ENCODE peak calls at places on chromosome 14, in four cellular contexts. One of them, this sample, is unnamed.

GRCh38 chr14:31270196-31270772 is 62.7 kb upstream of the HECTD1 start:
- DNase-seq in fibroblast of lung: no peak
- DNase-seq in naive thymus-derived CD8-positive, alpha-beta T cell: no peak
- DNase-seq in NB4: peak; percentile 29
- DNase-seq in this sample: peak; percentile 12

GRCh38 chr14:85538636-85539035 is 8.7 kb downstream of the FLRT2 start:
- DNase-seq in NB4: no peak
- DNase-seq in fibroblast of lung: no peak
- DNase-seq in naive thymus-derived CD8-positive, alpha-beta T cell: no peak
- DNase-seq in this sample: no peak

GRCh38 chr14:91337699-91338335 is 79.8 kb downstream of the CCDC88C start:
- DNase-seq in naive thymus-derived CD8-positive, alpha-beta T cell: no peak
- DNase-seq in NB4: no peak
- DNase-seq in fibroblast of lung: no peak
- DNase-seq in this sample: no peak

GRCh38 chr14:86404425-86404824 is 874.5 kb downstream of the FLRT2 start:
- DNase-seq in NB4: no peak
- DNase-seq in fibroblast of lung: no peak
- DNase-seq in naive thymus-derived CD8-positive, alpha-beta T cell: no peak
- DNase-seq in this sample: no peak

GRCh38 chr14:64705406-64706118 is 1.3 kb downstream of the PLEKHG3 start:
- DNase-seq in NB4: peak; percentile 87
- DNase-seq in naive thymus-derived CD8-positive, alpha-beta T cell: no peak
- DNase-seq in fibroblast of lung: no peak
- DNase-seq in this sample: peak; percentile 89

GRCh38 chr14:89540830-89541470 is 123.9 kb upstream of the FOXN3 start:
- DNase-seq in fibroblast of lung: peak; percentile 81
- DNase-seq in naive thymus-derived CD8-positive, alpha-beta T cell: no peak
- DNase-seq in NB4: no peak
- DNase-seq in this sample: no peak

GRCh38 chr14:67487937-67488893 is at the start of gene TMEM229B:
- DNase-seq in naive thymus-derived CD8-positive, alpha-beta T cell: peak; percentile 87
- DNase-seq in fibroblast of lung: no peak
- DNase-seq in NB4: peak; percentile 90
- DNase-seq in this sample: peak; percentile 95

GRCh38 chr14:77037886-77038511 is 9.5 kb upstream of the IRF2BPL start:
- DNase-seq in naive thymus-derived CD8-positive, alpha-beta T cell: no peak
- DNase-seq in NB4: peak; percentile 84
- DNase-seq in fibroblast of lung: peak; percentile 50
- DNase-seq in this sample: no peak

GRCh38 chr14:57066887-57067513 is 201.7 kb downstream of the EXOC5 start:
- DNase-seq in NB4: peak; percentile 47
- DNase-seq in fibroblast of lung: peak; percentile 3
- DNase-seq in naive thymus-derived CD8-positive, alpha-beta T cell: peak; percentile 2
- DNase-seq in this sample: peak; percentile 34

GRCh38 chr14:45253754-45254300 is 825 bp upstream of the MIS18BP1 start:
- DNase-seq in fibroblast of lung: no peak
- DNase-seq in naive thymus-derived CD8-positive, alpha-beta T cell: no peak
- DNase-seq in NB4: peak; percentile 67
- DNase-seq in this sample: peak; percentile 47

GRCh38 chr14:94598816-94599655 is 13.2 kb upstream of the SERPINA3 start:
- DNase-seq in naive thymus-derived CD8-positive, alpha-beta T cell: no peak
- DNase-seq in fibroblast of lung: peak; percentile 98
- DNase-seq in NB4: peak; percentile 9
- DNase-seq in this sample: peak; percentile 5

GRCh38 chr14:51298895-51299294 is 58.8 kb downstream of the TMX1 start:
- DNase-seq in naive thymus-derived CD8-positive, alpha-beta T cell: no peak
- DNase-seq in fibroblast of lung: no peak
- DNase-seq in NB4: no peak
- DNase-seq in this sample: no peak

GRCh38 chr14:99257673-99258221 is 14.2 kb downstream of the BCL11B start:
- DNase-seq in NB4: no peak
- DNase-seq in fibroblast of lung: no peak
- DNase-seq in naive thymus-derived CD8-positive, alpha-beta T cell: peak; percentile 52
- DNase-seq in this sample: no peak

GRCh38 chr14:86787782-86788181 is 1205.2 kb downstream of the GALC start:
- DNase-seq in NB4: peak; percentile 7
- DNase-seq in naive thymus-derived CD8-positive, alpha-beta T cell: no peak
- DNase-seq in fibroblast of lung: peak; percentile 75
- DNase-seq in this sample: peak; percentile 54

GRCh38 chr14:55749201-55749812 is 169.3 kb downstream of the KTN1 start:
- DNase-seq in NB4: peak; percentile 71
- DNase-seq in naive thymus-derived CD8-positive, alpha-beta T cell: no peak
- DNase-seq in fibroblast of lung: peak; percentile 7
- DNase-seq in this sample: peak; percentile 16

GRCh38 chr14:21202463-21203358 is 46.8 kb upstream of the OR5AU1 start:
- DNase-seq in fibroblast of lung: no peak
- DNase-seq in NB4: no peak
- DNase-seq in naive thymus-derived CD8-positive, alpha-beta T cell: no peak
- DNase-seq in this sample: peak; percentile 45

GRCh38 chr14:96493178-96493577 is 9.0 kb upstream of the PAPOLA start:
- DNase-seq in NB4: no peak
- DNase-seq in fibroblast of lung: no peak
- DNase-seq in naive thymus-derived CD8-positive, alpha-beta T cell: no peak
- DNase-seq in this sample: no peak

GRCh38 chr14:37197421-37198272 is at the start of gene MIPOL1:
- DNase-seq in NB4: no peak
- DNase-seq in fibroblast of lung: peak; percentile 92
- DNase-seq in naive thymus-derived CD8-positive, alpha-beta T cell: no peak
- DNase-seq in this sample: no peak

GRCh38 chr14:32986791-32987545 is 48.3 kb downstream of the NPAS3 start:
- DNase-seq in naive thymus-derived CD8-positive, alpha-beta T cell: no peak
- DNase-seq in NB4: no peak
- DNase-seq in fibroblast of lung: peak; percentile 17
- DNase-seq in this sample: no peak

GRCh38 chr14:60183724-60184596 is 18.8 kb upstream of the DHRS7 start:
- DNase-seq in naive thymus-derived CD8-positive, alpha-beta T cell: peak; percentile 81
- DNase-seq in fibroblast of lung: peak; percentile 87
- DNase-seq in NB4: peak; percentile 75
- DNase-seq in this sample: peak; percentile 62

GRCh38 chr14:104316723-104317499 is 178.5 kb downstream of the KIF26A start:
- DNase-seq in naive thymus-derived CD8-positive, alpha-beta T cell: no peak
- DNase-seq in fibroblast of lung: no peak
- DNase-seq in NB4: no peak
- DNase-seq in this sample: no peak

GRCh38 chr14:69850086-69850735 is 29.0 kb upstream of the SMOC1 start:
- DNase-seq in naive thymus-derived CD8-positive, alpha-beta T cell: no peak
- DNase-seq in NB4: no peak
- DNase-seq in fibroblast of lung: no peak
- DNase-seq in this sample: no peak

GRCh38 chr14:74975059-74975810 is 19.8 kb upstream of the PGF start:
- DNase-seq in naive thymus-derived CD8-positive, alpha-beta T cell: no peak
- DNase-seq in NB4: no peak
- DNase-seq in fibroblast of lung: peak; percentile 33
- DNase-seq in this sample: no peak

GRCh38 chr14:68506021-68506644 is 286.7 kb downstream of the ZFP36L1 start:
- DNase-seq in NB4: no peak
- DNase-seq in fibroblast of lung: peak; percentile 36
- DNase-seq in naive thymus-derived CD8-positive, alpha-beta T cell: no peak
- DNase-seq in this sample: no peak

GRCh38 chr14:21699551-21699950 is 25.9 kb upstream of the OR4E1 start:
- DNase-seq in fibroblast of lung: no peak
- DNase-seq in naive thymus-derived CD8-positive, alpha-beta T cell: no peak
- DNase-seq in NB4: no peak
- DNase-seq in this sample: no peak

GRCh38 chr14:104856869-104857860 is 7.9 kb upstream of the CEP170B start:
- DNase-seq in naive thymus-derived CD8-positive, alpha-beta T cell: no peak
- DNase-seq in NB4: no peak
- DNase-seq in fibroblast of lung: no peak
- DNase-seq in this sample: no peak

GRCh38 chr14:72519543-72519942 is 374.4 kb downstream of the DPF3 start:
- DNase-seq in naive thymus-derived CD8-positive, alpha-beta T cell: no peak
- DNase-seq in NB4: no peak
- DNase-seq in fibroblast of lung: no peak
- DNase-seq in this sample: no peak

GRCh38 chr14:64536488-64537245 is 3.9 kb upstream of the HSPA2 start:
- DNase-seq in fibroblast of lung: no peak
- DNase-seq in NB4: no peak
- DNase-seq in naive thymus-derived CD8-positive, alpha-beta T cell: no peak
- DNase-seq in this sample: no peak

GRCh38 chr14:67940894-67941455 is 121.4 kb downstream of the RAD51B start:
- DNase-seq in fibroblast of lung: peak; percentile 95
- DNase-seq in NB4: no peak
- DNase-seq in naive thymus-derived CD8-positive, alpha-beta T cell: no peak
- DNase-seq in this sample: no peak

GRCh38 chr14:92517761-92518160 is 4.2 kb downstream of the RIN3 start:
- DNase-seq in fibroblast of lung: no peak
- DNase-seq in NB4: no peak
- DNase-seq in naive thymus-derived CD8-positive, alpha-beta T cell: no peak
- DNase-seq in this sample: no peak

GRCh38 chr14:103157969-103158368 is 34.7 kb downstream of the TNFAIP2 start:
- DNase-seq in NB4: no peak
- DNase-seq in fibroblast of lung: no peak
- DNase-seq in naive thymus-derived CD8-positive, alpha-beta T cell: no peak
- DNase-seq in this sample: no peak

GRCh38 chr14:81208489-81208888 is 12.3 kb downstream of the GTF2A1 start:
- DNase-seq in naive thymus-derived CD8-positive, alpha-beta T cell: no peak
- DNase-seq in NB4: peak; percentile 61
- DNase-seq in fibroblast of lung: no peak
- DNase-seq in this sample: peak; percentile 86